ENCODE peak calls at places on chromosomes 1 and 21, in seven cellular contexts. One of them, this sample, is unnamed.

GRCh38 chr1:232891656-232892317 is 58.6 kb upstream of the NTPCR start:
- DNase-seq in tibial nerve: no peak
- DNase-seq in esophagus squamous epithelium: no peak
- DNase-seq in pancreas: no peak
- DNase-seq in body of pancreas: no peak
- DNase-seq in spleen: no peak
- DNase-seq in PC-3: no peak
- DNase-seq in this sample: no peak

GRCh38 chr1:49339043-49339442 is 562.4 kb upstream of the BEND5 start:
- DNase-seq in tibial nerve: no peak
- DNase-seq in esophagus squamous epithelium: no peak
- DNase-seq in pancreas: no peak
- DNase-seq in body of pancreas: no peak
- DNase-seq in spleen: no peak
- DNase-seq in PC-3: no peak
- DNase-seq in this sample: no peak

GRCh38 chr1:233327938-233328660 is 575 bp downstream of the MAP3K21 start:
- DNase-seq in tibial nerve: no peak
- DNase-seq in esophagus squamous epithelium: no peak
- DNase-seq in pancreas: peak; percentile 76
- DNase-seq in body of pancreas: peak; percentile 36
- DNase-seq in spleen: peak; percentile 91
- DNase-seq in PC-3: peak; percentile 48
- DNase-seq in this sample: no peak

GRCh38 chr21:39676054-39676771 is 63.5 kb downstream of the B3GALT5 start:
- DNase-seq in tibial nerve: no peak
- DNase-seq in esophagus squamous epithelium: no peak
- DNase-seq in pancreas: no peak
- DNase-seq in body of pancreas: peak; percentile 57
- DNase-seq in spleen: no peak
- DNase-seq in PC-3: peak; percentile 34
- DNase-seq in this sample: no peak

GRCh38 chr1:167775178-167775577 is 53.4 kb downstream of the MPZL1 start:
- DNase-seq in tibial nerve: no peak
- DNase-seq in esophagus squamous epithelium: no peak
- DNase-seq in pancreas: no peak
- DNase-seq in body of pancreas: no peak
- DNase-seq in spleen: no peak
- DNase-seq in PC-3: no peak
- DNase-seq in this sample: no peak

GRCh38 chr1:14872762-14873161 is 274.3 kb downstream of the KAZN start:
- DNase-seq in tibial nerve: no peak
- DNase-seq in esophagus squamous epithelium: no peak
- DNase-seq in pancreas: no peak
- DNase-seq in body of pancreas: no peak
- DNase-seq in spleen: no peak
- DNase-seq in PC-3: no peak
- DNase-seq in this sample: no peak

GRCh38 chr1:91609571-91609970 is 108.9 kb downstream of the CDC7 start:
- DNase-seq in tibial nerve: no peak
- DNase-seq in esophagus squamous epithelium: no peak
- DNase-seq in pancreas: no peak
- DNase-seq in body of pancreas: no peak
- DNase-seq in spleen: no peak
- DNase-seq in PC-3: peak; percentile 93
- DNase-seq in this sample: no peak

GRCh38 chr1:90726716-90727480 is 9.8 kb upstream of the BARHL2 start:
- DNase-seq in tibial nerve: no peak
- DNase-seq in esophagus squamous epithelium: no peak
- DNase-seq in pancreas: no peak
- DNase-seq in body of pancreas: no peak
- DNase-seq in spleen: no peak
- DNase-seq in PC-3: no peak
- DNase-seq in this sample: no peak

GRCh38 chr1:163436133-163436532 is 114.4 kb downstream of the NUF2 start:
- DNase-seq in tibial nerve: no peak
- DNase-seq in esophagus squamous epithelium: no peak
- DNase-seq in pancreas: no peak
- DNase-seq in body of pancreas: no peak
- DNase-seq in spleen: no peak
- DNase-seq in PC-3: no peak
- DNase-seq in this sample: no peak

GRCh38 chr1:226529891-226530290 is 18.7 kb upstream of the STUM start:
- DNase-seq in tibial nerve: no peak
- DNase-seq in esophagus squamous epithelium: no peak
- DNase-seq in pancreas: no peak
- DNase-seq in body of pancreas: no peak
- DNase-seq in spleen: no peak
- DNase-seq in PC-3: no peak
- DNase-seq in this sample: no peak

GRCh38 chr21:41548781-41549180 is 40.8 kb upstream of the TMPRSS2 start:
- DNase-seq in tibial nerve: no peak
- DNase-seq in esophagus squamous epithelium: no peak
- DNase-seq in pancreas: no peak
- DNase-seq in body of pancreas: no peak
- DNase-seq in spleen: no peak
- DNase-seq in PC-3: no peak
- DNase-seq in this sample: no peak

GRCh38 chr1:75725256-75725655 is 747 bp downstream of the ACADM start:
- DNase-seq in tibial nerve: no peak
- DNase-seq in esophagus squamous epithelium: no peak
- DNase-seq in pancreas: no peak
- DNase-seq in body of pancreas: no peak
- DNase-seq in spleen: no peak
- DNase-seq in PC-3: peak; percentile 19
- DNase-seq in this sample: no peak

GRCh38 chr1:64072089-64072835 is 131.2 kb upstream of the UBE2U start:
- DNase-seq in tibial nerve: no peak
- DNase-seq in esophagus squamous epithelium: no peak
- DNase-seq in pancreas: no peak
- DNase-seq in body of pancreas: peak; percentile 14
- DNase-seq in spleen: no peak
- DNase-seq in PC-3: peak; percentile 50
- DNase-seq in this sample: no peak

GRCh38 chr1:218996362-218996761 is 177.3 kb upstream of the LYPLAL1 start:
- DNase-seq in tibial nerve: no peak
- DNase-seq in esophagus squamous epithelium: no peak
- DNase-seq in pancreas: no peak
- DNase-seq in body of pancreas: no peak
- DNase-seq in spleen: no peak
- DNase-seq in PC-3: peak; percentile 41
- DNase-seq in this sample: no peak

GRCh38 chr1:6603851-6604558 is 1.3 kb upstream of the KLHL21 start:
- DNase-seq in tibial nerve: peak; percentile 57
- DNase-seq in esophagus squamous epithelium: no peak
- DNase-seq in pancreas: peak; percentile 61
- DNase-seq in body of pancreas: peak; percentile 73
- DNase-seq in spleen: peak; percentile 87
- DNase-seq in PC-3: peak; percentile 38
- DNase-seq in this sample: peak; percentile 83

GRCh38 chr1:8097077-8097799 is 71.1 kb upstream of the ERRFI1 start:
- DNase-seq in tibial nerve: no peak
- DNase-seq in esophagus squamous epithelium: no peak
- DNase-seq in pancreas: no peak
- DNase-seq in body of pancreas: no peak
- DNase-seq in spleen: no peak
- DNase-seq in PC-3: peak; percentile 98
- DNase-seq in this sample: no peak

GRCh38 chr1:42916839-42917495 is 41.7 kb downstream of the SLC2A1 start:
- DNase-seq in tibial nerve: no peak
- DNase-seq in esophagus squamous epithelium: no peak
- DNase-seq in pancreas: no peak
- DNase-seq in body of pancreas: no peak
- DNase-seq in spleen: no peak
- DNase-seq in PC-3: no peak
- DNase-seq in this sample: no peak

GRCh38 chr1:184479435-184480202 is 92.8 kb downstream of the C1orf21 start:
- DNase-seq in tibial nerve: no peak
- DNase-seq in esophagus squamous epithelium: no peak
- DNase-seq in pancreas: no peak
- DNase-seq in body of pancreas: peak; percentile 30
- DNase-seq in spleen: no peak
- DNase-seq in PC-3: no peak
- DNase-seq in this sample: no peak

GRCh38 chr1:111127923-111128643 is 11.8 kb downstream of the DRAM2 start:
- DNase-seq in tibial nerve: no peak
- DNase-seq in esophagus squamous epithelium: no peak
- DNase-seq in pancreas: no peak
- DNase-seq in body of pancreas: no peak
- DNase-seq in spleen: no peak
- DNase-seq in PC-3: no peak
- DNase-seq in this sample: no peak

GRCh38 chr1:31913968-31914367 is 24.2 kb downstream of the PTP4A2 start:
- DNase-seq in tibial nerve: no peak
- DNase-seq in esophagus squamous epithelium: no peak
- DNase-seq in pancreas: no peak
- DNase-seq in body of pancreas: no peak
- DNase-seq in spleen: no peak
- DNase-seq in PC-3: no peak
- DNase-seq in this sample: no peak
- H3K4me1 ChIP-seq in tibial nerve: peaks cover 12% of the 10 kb centered on the region
- H3K4me1 ChIP-seq in esophagus squamous epithelium: peaks cover 29% of the 10 kb centered on the region
- H3K4me1 ChIP-seq in pancreas: no peaks in the 10 kb centered on the region
- H3K4me1 ChIP-seq in body of pancreas: peaks cover 38% of the 10 kb centered on the region
- H3K4me1 ChIP-seq in spleen: peaks cover 73% of the 10 kb centered on the region
- H3K4me1 ChIP-seq in PC-3: no peaks in the 10 kb centered on the region
- H3K4me1 ChIP-seq in this sample: peaks cover 15% of the 10 kb centered on the region

GRCh38 chr1:20733361-20733975 is 965 bp upstream of the SH2D5 start:
- DNase-seq in tibial nerve: no peak
- DNase-seq in esophagus squamous epithelium: no peak
- DNase-seq in pancreas: no peak
- DNase-seq in body of pancreas: no peak
- DNase-seq in spleen: no peak
- DNase-seq in PC-3: peak; percentile 10
- DNase-seq in this sample: no peak

GRCh38 chr1:20731057-20731991 is 1.2 kb downstream of the SH2D5 start:
- DNase-seq in tibial nerve: no peak
- DNase-seq in esophagus squamous epithelium: no peak
- DNase-seq in pancreas: peak; percentile 40
- DNase-seq in body of pancreas: no peak
- DNase-seq in spleen: no peak
- DNase-seq in PC-3: no peak
- DNase-seq in this sample: peak; percentile 14

GRCh38 chr1:20730690-20731056 is 1.8 kb downstream of the SH2D5 start:
- DNase-seq in tibial nerve: peak; percentile 9
- DNase-seq in esophagus squamous epithelium: no peak
- DNase-seq in pancreas: no peak
- DNase-seq in body of pancreas: no peak
- DNase-seq in spleen: no peak
- DNase-seq in PC-3: no peak
- DNase-seq in this sample: peak; percentile 13

GRCh38 chr1:20732071-20732587 is 374 bp downstream of the SH2D5 start:
- DNase-seq in tibial nerve: no peak
- DNase-seq in esophagus squamous epithelium: no peak
- DNase-seq in pancreas: peak; percentile 64
- DNase-seq in body of pancreas: peak; percentile 40
- DNase-seq in spleen: peak; percentile 88
- DNase-seq in PC-3: peak; percentile 82
- DNase-seq in this sample: peak; percentile 54

DNA sequence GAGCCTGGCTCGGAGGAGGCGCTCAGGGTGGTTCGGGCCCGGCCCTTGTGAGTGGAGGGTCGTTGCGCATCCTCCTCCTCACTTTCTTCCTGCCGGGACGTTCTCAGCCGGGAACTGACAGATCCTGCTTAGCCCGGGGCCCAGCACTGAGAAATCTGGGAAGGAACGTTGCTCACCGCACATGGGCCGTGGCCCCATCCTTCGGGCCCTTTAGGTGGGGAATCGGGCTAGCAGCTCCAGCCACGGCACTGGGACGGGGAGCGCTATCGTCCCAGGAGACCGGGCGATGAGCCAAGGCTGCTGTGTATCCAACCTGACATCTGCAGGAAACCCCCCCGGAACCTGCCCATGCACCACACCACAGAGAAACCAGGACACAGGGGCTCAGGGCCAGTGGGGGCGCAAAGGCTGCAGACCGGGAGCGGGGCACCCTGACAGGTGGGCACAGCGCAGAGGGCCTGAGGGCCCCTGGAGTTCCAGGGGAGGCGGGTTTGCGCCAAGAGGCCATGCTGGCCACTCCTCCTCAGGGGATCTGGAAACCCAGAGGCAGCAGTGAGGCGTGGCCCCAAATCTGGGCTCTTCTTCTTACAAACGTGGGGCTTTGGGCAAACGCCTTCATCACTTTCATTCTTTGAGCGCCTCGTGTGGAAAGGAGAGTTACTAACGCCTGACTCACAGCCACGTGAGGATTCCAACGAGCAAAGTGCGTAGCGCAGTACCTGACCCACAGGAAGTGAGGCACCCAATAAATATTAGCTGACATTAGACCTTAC is at the start of gene SH2D5:
- DNase-seq in tibial nerve: peak; percentile 38
- DNase-seq in esophagus squamous epithelium: peak; percentile 27
- DNase-seq in pancreas: peak; percentile 74
- DNase-seq in body of pancreas: peak; percentile 86
- DNase-seq in spleen: no peak
- DNase-seq in PC-3: peak; percentile 99
- DNase-seq in this sample: peak; percentile 91
- H3K27me3 ChIP-seq in tibial nerve: no peaks in the 10 kb centered on the region
- H3K27me3 ChIP-seq in esophagus squamous epithelium: no peaks in the 10 kb centered on the region
- H3K27me3 ChIP-seq in pancreas: no peaks in the 10 kb centered on the region
- H3K27me3 ChIP-seq in body of pancreas: no peaks in the 10 kb centered on the region
- H3K27me3 ChIP-seq in spleen: peaks cover 26% of the 10 kb centered on the region
- H3K27me3 ChIP-seq in PC-3: no peaks in the 10 kb centered on the region
- H3K27me3 ChIP-seq in this sample: no peaks in the 10 kb centered on the region

GRCh38 chr1:93623436-93623835 is 58.2 kb downstream of the BCAR3 start:
- DNase-seq in tibial nerve: no peak
- DNase-seq in esophagus squamous epithelium: no peak
- DNase-seq in pancreas: no peak
- DNase-seq in body of pancreas: no peak
- DNase-seq in spleen: no peak
- DNase-seq in PC-3: no peak
- DNase-seq in this sample: no peak
- H3K4me1 ChIP-seq in tibial nerve: peaks cover 21% of the 10 kb centered on the region
- H3K4me1 ChIP-seq in esophagus squamous epithelium: peaks cover 20% of the 10 kb centered on the region
- H3K4me1 ChIP-seq in pancreas: no peaks in the 10 kb centered on the region
- H3K4me1 ChIP-seq in body of pancreas: peaks cover 12% of the 10 kb centered on the region
- H3K4me1 ChIP-seq in spleen: peaks cover 7% of the 10 kb centered on the region
- H3K4me1 ChIP-seq in PC-3: peaks cover 84% of the 10 kb centered on the region
- H3K4me1 ChIP-seq in this sample: no peaks in the 10 kb centered on the region

DNA sequence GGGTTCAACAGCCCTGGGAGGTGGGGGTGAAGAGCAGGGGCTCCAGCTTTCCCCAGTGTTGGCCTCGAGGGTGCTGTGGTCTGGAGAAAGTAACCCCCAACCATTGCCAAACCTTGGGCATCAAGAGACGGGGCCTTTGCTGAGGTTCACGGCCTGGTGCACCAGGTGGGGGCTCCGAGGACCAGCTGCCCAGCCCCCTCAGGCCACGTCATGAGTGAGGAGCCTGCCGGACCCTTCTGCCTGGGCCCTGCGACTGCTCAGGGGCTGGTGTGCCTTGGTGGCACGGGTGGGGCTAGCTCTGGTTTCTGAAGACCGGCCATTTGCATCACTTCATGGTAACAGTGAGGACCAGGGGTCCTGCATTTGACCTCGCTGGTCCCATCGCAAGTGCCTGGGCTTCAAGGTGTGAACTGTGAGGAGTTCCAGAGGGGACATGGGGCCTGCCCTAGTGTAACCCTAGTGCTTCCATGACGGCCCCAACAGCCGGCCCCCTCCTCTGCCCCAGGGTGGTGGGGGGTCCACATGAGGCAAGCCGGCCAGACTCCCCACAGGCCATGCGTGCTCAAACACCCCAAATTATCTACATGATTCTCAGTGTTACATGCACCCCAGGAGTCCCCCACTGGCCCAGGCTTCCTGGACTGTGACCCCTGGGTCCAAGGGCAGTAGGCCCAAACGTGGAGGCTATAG is 13.5 kb downstream of the MORN1 start:
- DNase-seq in tibial nerve: no peak
- DNase-seq in esophagus squamous epithelium: no peak
- DNase-seq in pancreas: peak; percentile 16
- DNase-seq in body of pancreas: no peak
- DNase-seq in spleen: peak; percentile 56
- DNase-seq in PC-3: no peak
- DNase-seq in this sample: no peak
- H3K27me3 ChIP-seq in tibial nerve: no peaks in the 10 kb centered on the region
- H3K27me3 ChIP-seq in esophagus squamous epithelium: no peaks in the 10 kb centered on the region
- H3K27me3 ChIP-seq in pancreas: no peaks in the 10 kb centered on the region
- H3K27me3 ChIP-seq in body of pancreas: no peaks in the 10 kb centered on the region
- H3K27me3 ChIP-seq in spleen: no peaks in the 10 kb centered on the region
- H3K27me3 ChIP-seq in PC-3: no peaks in the 10 kb centered on the region
- H3K27me3 ChIP-seq in this sample: no peaks in the 10 kb centered on the region